ENCODE peak calls at places on chromosome 19, in five cellular contexts. R, P, A, D and H are unnamed samples.

GRCh38 chr19:11356074-11356397 is 804 bp downstream of the PLPPR2 start:
- DNase-seq in A (no peak), D (no peak), P (no peak), R (no peak), H (no peak)

GRCh38 chr19:4567584-4568071 is 8.1 kb upstream of the SEMA6B start:
- DNase-seq in A (peak), D (peak), P (peak), R (no peak), H (peak)

GRCh38 chr19:1715540-1715939 is 37.8 kb upstream of the ONECUT3 start:
- DNase-seq in D (no peak), A (no peak), P (no peak), R (no peak), H (no peak)

GRCh38 chr19:39208175-39208795 is 4.2 kb upstream of the SYCN start:
- DNase-seq in R (no peak), D (no peak), P (no peak), A (no peak), H (no peak)

GRCh38 chr19:47633516-47633915 is 24.6 kb downstream of the BICRA start:
- DNase-seq in R (no peak), D (no peak), P (no peak), A (no peak), H (no peak)

GRCh38 chr19:47704656-47705055 is 8.6 kb upstream of the EHD2 start:
- DNase-seq in D (no peak), R (no peak), P (no peak), A (no peak), H (no peak)

GRCh38 chr19:14871619-14872230 is 14.2 kb downstream of the OR7A17 start:
- DNase-seq in P (no peak), D (no peak), R (no peak), A (peak), H (no peak)

GRCh38 chr19:4059931-4060620 is 6.6 kb downstream of the ZBTB7A start:
- DNase-seq in D (peak), P (no peak), R (no peak), A (no peak), H (no peak)

GRCh38 chr19:16619456-16619855 is 8.5 kb downstream of the MED26 start:
- DNase-seq in A (no peak), P (no peak), R (no peak), D (no peak), H (no peak)

GRCh38 chr19:33273881-33274662 is 28.3 kb downstream of the CEBPA start:
- DNase-seq in A (no peak), P (no peak), R (peak), D (no peak), H (no peak)

GRCh38 chr19:40412866-40413265 is 312 bp downstream of the PRX start:
- DNase-seq in R (no peak), P (no peak), D (no peak), A (no peak), H (no peak)

GRCh38 chr19:52941941-52942370 is 18.7 kb upstream of the ZNF888 start:
- DNase-seq in P (no peak), A (peak), D (no peak), R (no peak), H (no peak)

GRCh38 chr19:38728752-38729541 is 15.3 kb downstream of the CAPN12 start:
- DNase-seq in P (no peak), D (peak), R (no peak), A (no peak), H (peak)

GRCh38 chr19:16051254-16052025 is 24.9 kb upstream of the TPM4 start:
- DNase-seq in R (no peak), P (no peak), D (no peak), A (peak), H (no peak)

GRCh38 chr19:17796013-17796837 is 1.3 kb downstream of the B3GNT3 start:
- DNase-seq in D (no peak), P (no peak), A (no peak), R (no peak), H (no peak)

GRCh38 chr19:33831835-33832234 is 35.2 kb downstream of the KCTD15 start:
- DNase-seq in A (no peak), R (no peak), D (no peak), P (peak), H (no peak)

GRCh38 chr19:7550987-7551761 is 15.7 kb downstream of the PNPLA6 start:
- DNase-seq in D (no peak), P (no peak), A (peak), R (no peak), H (no peak)

GRCh38 chr19:47729468-47729798 is 15.9 kb upstream of the NOP53 start:
- DNase-seq in R (peak), A (no peak), D (peak), P (peak), H (no peak)

GRCh38 chr19:45186509-45187334 is 8.1 kb downstream of the BLOC1S3 start:
- DNase-seq in A (no peak), D (no peak), P (no peak), R (no peak), H (no peak)

GRCh38 chr19:55486971-55487883 is 1.0 kb upstream of the SSC5D start:
- DNase-seq in R (no peak), A (no peak), P (peak), D (peak), H (no peak)

GRCh38 chr19:55483681-55484361 is 1.2 kb upstream of the NAT14 start:
- DNase-seq in A (no peak), P (no peak), R (no peak), D (peak), H (no peak)

GRCh38 chr19:55486043-55486970 is 1.3 kb downstream of the NAT14 start:
- DNase-seq in D (no peak), R (no peak), A (no peak), P (no peak), H (no peak)

GRCh38 chr19:55484571-55485438 is at the start of gene NAT14:
- DNase-seq in P (peak), D (peak), R (no peak), A (no peak), H (no peak)

DNA sequence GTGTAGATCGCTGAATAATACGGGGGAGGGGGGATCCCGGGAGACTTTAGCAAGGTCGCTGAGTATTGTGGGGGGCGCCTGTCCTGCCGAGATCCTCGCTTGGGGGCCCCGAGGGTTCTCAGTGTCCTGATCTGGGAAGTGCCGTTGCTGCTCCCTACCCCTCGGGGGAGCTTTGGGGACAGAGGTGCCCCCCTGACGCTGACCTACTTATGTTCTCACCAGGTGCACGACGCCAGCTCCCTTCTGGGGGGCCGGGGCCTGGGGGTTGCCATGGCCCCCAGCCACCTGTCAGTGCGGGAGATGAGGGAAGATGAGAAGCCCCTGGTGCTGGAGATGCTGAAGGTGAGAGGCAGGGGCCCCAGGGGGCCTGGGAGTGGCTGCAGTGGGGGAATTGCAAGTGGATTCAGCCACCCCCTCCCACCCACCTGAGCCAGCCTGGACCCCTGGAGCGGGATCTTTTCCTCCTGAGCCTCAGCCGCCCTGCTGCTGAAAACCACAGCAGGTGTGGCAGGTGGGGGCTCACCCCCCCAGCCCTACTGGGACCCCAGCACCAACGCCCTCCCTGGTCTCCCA is 537 bp downstream of the NAT14 start:
- DNase-seq in P (no peak), A (no peak), R (no peak), D (no peak), H (no peak)
- TF ChIP-seq CTCF in P (no peak), A (no peak), R (no peak), D (no peak), H (no peak)

GRCh38 chr19:3055741-3056453 is 6.4 kb downstream of the TLE5 start:
- DNase-seq in A (no peak), D (peak), R (no peak), P (no peak), H (no peak)

GRCh38 chr19:3053218-3053621 is 9.1 kb downstream of the TLE5 start:
- DNase-seq in A (no peak), R (no peak), P (no peak), D (no peak), H (no peak)

GRCh38 chr19:3054972-3055740 is 7.1 kb downstream of the TLE5 start:
- DNase-seq in A (no peak), P (no peak), D (peak), R (no peak), H (no peak)

GRCh38 chr19:3053780-3054179 is 8.5 kb downstream of the TLE5 start:
- DNase-seq in D (no peak), A (no peak), R (no peak), P (no peak), H (no peak)

DNA sequence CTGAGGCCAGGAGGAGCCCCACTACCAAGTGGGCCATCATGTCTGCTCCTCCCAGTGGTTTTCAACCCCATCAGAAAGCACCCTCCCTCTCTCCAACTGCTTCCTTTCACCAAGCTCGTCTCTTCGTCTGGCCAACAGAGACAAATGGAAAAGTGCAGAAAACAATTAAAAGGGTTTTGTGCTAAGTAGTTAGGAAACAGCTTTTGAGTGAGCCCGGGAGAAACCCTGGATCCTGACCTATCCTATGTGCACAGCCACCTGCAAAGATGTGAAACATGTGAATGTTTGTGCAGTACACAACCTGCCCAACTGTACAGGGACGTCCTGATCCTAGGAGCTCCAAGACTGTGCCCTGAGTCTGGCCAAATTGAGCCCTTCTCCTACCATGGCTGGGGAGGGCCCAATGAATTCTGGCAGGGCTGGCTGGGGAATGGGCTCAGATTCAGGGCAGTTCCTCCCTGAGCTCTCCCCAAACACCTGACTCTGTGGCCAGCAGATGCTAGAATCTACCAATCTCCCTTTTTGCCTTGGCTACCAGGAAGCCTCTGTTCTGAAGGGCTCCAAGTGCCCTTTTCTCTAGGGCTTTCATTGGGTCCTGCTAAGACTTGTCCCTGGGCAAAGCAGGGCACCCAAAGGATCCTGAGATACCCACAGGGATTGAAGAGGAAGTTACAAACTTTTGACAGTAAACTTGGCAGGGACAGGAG is 7.9 kb downstream of the TLE5 start:
- DNase-seq in R (no peak), A (no peak), D (no peak), P (no peak), H (no peak)
- TF ChIP-seq CTCF in R (no peak), A (no peak), D (no peak), P (no peak), H (no peak)

DNA sequence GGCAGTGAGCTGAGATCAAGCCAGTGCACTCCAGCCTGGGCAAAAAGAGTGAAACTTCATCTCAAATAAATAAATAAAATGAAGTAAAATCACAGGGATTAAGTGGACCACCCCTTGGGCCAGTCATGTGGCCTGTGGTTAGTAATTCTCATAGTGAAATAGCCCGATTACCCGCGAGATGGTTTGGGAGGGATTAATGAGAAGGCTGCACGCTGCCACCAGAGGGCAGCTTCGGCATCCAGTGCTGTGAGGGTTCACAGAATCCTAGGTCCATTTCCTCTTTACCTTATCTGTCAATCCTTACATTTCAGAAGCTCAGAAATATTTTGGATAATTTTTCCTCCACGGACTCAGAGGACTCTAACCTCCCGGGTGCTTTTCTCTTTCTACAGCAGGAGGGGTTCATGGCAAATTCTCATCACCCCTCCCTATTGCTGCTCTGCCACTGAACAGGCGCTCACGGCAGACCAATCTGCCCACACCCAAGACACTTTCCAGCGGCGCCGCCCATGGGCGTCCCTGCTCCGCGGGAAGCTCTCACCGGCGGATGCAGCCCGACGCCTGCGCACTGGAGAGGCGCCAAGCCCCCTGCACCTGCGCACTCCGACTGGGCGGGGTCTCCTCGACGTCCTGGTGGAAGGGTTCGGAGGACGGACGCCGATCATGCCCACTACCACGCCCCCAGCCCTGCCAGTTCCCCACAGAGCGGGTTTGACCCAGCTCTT is 11.0 kb downstream of the ZNF835 start:
- DNase-seq in D (no peak), A (no peak), R (no peak), P (no peak), H (no peak)
- TF ChIP-seq CTCF in D (no peak), A (peak), R (no peak), P (no peak), H (no peak)

DNA sequence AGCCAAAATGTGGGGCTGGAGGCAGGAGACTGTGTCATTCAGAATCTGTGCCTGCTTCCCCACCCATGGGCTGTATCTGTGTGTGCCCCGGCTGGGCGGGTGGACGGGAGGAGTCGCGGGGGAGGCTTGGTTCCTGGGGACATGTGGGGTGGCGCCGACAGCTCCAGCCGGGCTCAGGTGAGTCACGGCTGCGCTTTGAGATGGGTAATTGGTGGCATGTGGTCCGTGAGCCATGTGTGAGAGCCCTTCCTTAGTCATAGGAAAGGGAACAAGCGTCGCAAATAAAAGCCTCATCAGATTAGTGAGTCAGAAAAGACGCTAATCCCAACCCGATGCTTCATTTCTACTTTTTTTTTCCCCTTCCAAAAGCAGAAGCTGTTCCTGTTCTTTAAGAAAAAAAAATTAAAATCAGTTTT is 118.6 kb upstream of the ZNF536 start:
- DNase-seq in R (no peak), A (no peak), D (no peak), P (no peak), H (no peak)
- TF ChIP-seq CTCF in R (no peak), A (no peak), D (no peak), P (no peak), H (no peak)

DNA sequence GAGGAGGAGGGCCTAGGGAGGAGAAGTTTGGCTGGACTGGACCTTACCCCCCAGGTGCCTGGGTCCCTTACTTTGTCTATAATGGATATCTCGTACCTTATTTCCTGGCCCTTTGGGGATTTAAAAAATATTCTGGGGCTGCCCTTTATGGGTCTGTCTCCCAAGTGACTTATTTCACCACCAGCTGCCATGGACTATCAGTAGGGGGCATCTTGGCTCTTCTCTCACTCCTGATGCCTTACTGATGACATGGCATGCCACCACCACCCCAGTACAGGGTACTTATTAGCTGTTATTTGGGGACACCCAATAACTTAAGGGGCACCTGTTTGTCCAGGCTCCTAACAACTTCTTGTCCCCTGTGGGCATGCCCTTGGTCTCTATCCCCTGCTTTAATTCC is 38.0 kb downstream of the NFIX start:
- DNase-seq in R (no peak), A (no peak), D (no peak), P (no peak), H (no peak)
- TF ChIP-seq CTCF in R (no peak), A (no peak), D (no peak), P (no peak), H (peak)

GRCh38 chr19:10021863-10022262 is 8.6 kb downstream of the RDH8 start:
- DNase-seq in D (no peak), R (no peak), P (no peak), A (no peak), H (peak)

GRCh38 chr19:10021446-10021845 is 8.2 kb downstream of the RDH8 start:
- DNase-seq in R (no peak), D (no peak), P (no peak), A (no peak), H (peak)

GRCh38 chr19:10026744-10027143 is 13.5 kb downstream of the RDH8 start:
- DNase-seq in A (no peak), P (no peak), D (no peak), R (no peak), H (no peak)

DNA sequence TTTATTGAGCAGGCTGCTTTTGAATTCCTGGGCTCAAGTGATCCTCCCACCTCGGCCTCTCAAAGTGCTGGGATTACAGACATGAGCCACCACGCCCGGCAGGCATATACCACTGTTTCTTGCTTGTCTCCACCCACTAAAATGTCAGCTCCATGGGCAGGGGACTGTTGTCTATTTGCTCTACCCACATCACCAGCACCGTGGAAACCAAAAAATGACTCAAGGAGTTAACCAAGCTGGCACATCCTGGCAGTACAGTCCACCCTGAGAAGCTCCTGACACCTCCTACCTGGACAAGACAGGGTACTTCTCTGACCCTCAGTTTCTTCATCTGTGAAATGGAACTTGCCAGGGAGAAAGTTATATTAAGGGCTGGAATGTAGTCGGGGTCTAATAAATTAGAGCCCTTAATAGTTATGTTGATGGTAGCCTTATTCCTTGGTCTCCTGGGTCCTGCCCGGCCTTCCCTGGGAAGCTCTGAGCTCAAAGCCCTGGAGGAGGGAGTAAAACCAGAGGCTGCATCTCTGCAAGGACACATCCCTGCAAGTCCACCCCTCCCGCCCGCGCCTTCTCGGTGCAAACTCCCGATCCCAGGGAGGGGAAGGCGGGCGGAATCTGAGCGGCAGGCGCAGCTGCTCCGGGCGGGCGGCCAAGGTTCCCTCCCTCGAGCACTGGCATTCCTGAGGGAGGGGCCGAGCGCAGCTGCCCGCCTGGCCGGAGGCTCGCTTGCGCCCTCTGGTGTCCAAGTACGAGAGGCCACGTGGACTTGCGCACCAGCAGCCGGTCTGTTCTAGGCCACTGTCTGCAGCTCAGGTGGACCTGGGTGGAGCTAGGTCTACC is 14.1 kb downstream of the RDH8 start:
- DNase-seq in P (peak), A (peak), D (peak), R (peak), H (peak)
- TF ChIP-seq CTCF in P (peak), A (peak), D (peak), R (peak), H (peak)

GRCh38 chr19:50459638-50460037 is 16.7 kb upstream of the EMC10 start:
- DNase-seq in D (no peak), R (no peak), A (no peak), P (no peak), H (no peak)

GRCh38 chr19:50458396-50459066 is 17.8 kb upstream of the EMC10 start:
- DNase-seq in R (no peak), D (no peak), A (no peak), P (no peak), H (no peak)

GRCh38 chr19:50461066-50461875 is 15.0 kb upstream of the EMC10 start:
- DNase-seq in D (no peak), R (no peak), P (no peak), A (peak), H (no peak)

GRCh38 chr19:50459067-50459456 is 17.2 kb upstream of the EMC10 start:
- DNase-seq in D (no peak), R (no peak), A (no peak), P (no peak), H (no peak)

GRCh38 chr19:50460161-50460765 is 16.0 kb upstream of the EMC10 start:
- DNase-seq in A (peak), D (no peak), P (no peak), R (no peak), H (no peak)
- TF ChIP-seq CTCF in A (peak), D (no peak), P (no peak), R (no peak), H (no peak)